ENCODE peak calls at places on chromosomes 6 and 20, in nine cellular contexts. W is left lung, I is neuronal stem cell, Z is spleen, F is GM23338, C is fibroblast of lung, L is small intestine, A is astrocyte, J is GM12865. Q is an unnamed sample.

GRCh38 chr20:33178726-33179125 is 10.8 kb downstream of the BPIFA2 start:
- DNase-seq in W (no peak), I (no peak), Z (no peak), F (peak; percentile 63), C (no peak), L (peak; percentile 5), A (no peak), J (no peak), Q (no peak)

GRCh38 chr6:29792123-29793035 is 35.2 kb upstream of the HLA-G start:
- DNase-seq in W (peak; percentile 93), I (peak; percentile 9), Z (peak; percentile 91), F (peak; percentile 70), C (no peak), L (peak; percentile 56), A (no peak), J (peak; percentile 50), Q (no peak)

GRCh38 chr6:121055572-121056163 is 278.6 kb downstream of the TBC1D32 start:
- DNase-seq in W (no peak), I (peak; percentile 53), Z (no peak), F (peak; percentile 78), C (peak; percentile 65), L (peak; percentile 67), A (peak; percentile 10), J (peak; percentile 35), Q (peak; percentile 23)

GRCh38 chr6:106113256-106113954 is 27.3 kb downstream of the PRDM1 start:
- DNase-seq in W (no peak), I (no peak), Z (no peak), F (no peak), C (no peak), L (no peak), A (no peak), J (no peak), Q (peak; percentile 75)

GRCh38 chr20:45088247-45088646 is 12.7 kb downstream of the KCNS1 start:
- DNase-seq in W (no peak), I (no peak), Z (no peak), F (peak; percentile 19), C (peak; percentile 72), L (no peak), A (peak; percentile 89), J (no peak), Q (no peak)

GRCh38 chr20:59948828-59949720 is 8.9 kb downstream of the FAM217B start:
- DNase-seq in W (no peak), I (no peak), Z (no peak), F (peak; percentile 71), C (peak; percentile 74), L (peak; percentile 51), A (no peak), J (peak; percentile 67), Q (peak; percentile 75)

GRCh38 chr6:27890351-27891299 is 21.6 kb downstream of the OR2B2 start:
- DNase-seq in W (peak; percentile 86), I (peak; percentile 86), Z (peak; percentile 94), F (peak; percentile 93), C (peak; percentile 98), L (peak; percentile 96), A (peak; percentile 95), J (peak; percentile 99), Q (peak; percentile 99)

GRCh38 chr6:50187212-50188055 is 137.7 kb upstream of the DEFB112 start:
- DNase-seq in W (peak; percentile 10), I (peak; percentile 48), Z (peak; percentile 24), F (no peak), C (no peak), L (no peak), A (no peak), J (no peak), Q (no peak)

DNA sequence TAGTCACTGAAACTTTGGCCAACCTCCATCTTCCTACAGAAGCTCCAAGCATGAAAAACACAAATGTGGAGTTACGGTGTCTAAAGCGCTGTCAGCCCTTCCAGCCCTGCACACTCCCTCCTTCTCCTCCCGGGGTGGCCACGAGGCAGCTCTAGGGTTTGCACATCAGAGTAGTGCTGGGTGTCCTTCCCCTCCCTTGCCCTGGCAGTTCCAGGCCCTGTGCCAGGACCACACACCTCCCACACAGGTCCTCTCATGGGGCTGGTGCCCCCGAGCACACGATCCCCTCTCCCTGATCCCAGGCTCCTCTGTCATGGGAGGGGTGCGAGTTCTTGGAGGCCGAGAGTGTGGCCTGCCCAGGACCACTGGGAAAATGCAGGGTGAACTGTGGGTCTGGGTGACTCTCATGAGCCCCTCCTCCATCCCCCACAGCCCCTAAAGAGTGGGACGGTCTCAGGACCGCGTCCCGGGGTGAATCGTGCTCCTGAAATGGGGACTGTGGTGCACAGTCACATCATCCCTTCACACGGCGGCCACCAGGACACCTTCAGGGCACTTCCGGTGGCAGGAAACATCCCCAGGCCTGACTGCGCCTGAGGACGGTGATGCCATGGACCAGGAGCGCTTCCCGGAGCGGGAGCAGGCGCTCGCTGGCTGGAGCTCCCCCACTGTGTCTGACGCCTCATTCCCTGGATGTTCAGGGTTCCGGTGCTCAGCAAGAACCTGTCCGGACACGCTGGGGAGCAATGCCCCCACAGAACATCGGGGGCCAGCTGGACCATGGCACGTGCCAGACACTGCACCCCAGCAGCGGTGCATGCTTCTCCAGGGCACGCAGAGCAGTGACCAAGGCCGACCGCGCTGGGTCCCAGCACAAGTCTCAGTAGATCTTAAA is 42.8 kb upstream of the SLCO4A1 start:
- DNase-seq in W (peak; percentile 72), I (no peak), Z (no peak), F (no peak), C (no peak), L (no peak), A (no peak), J (no peak), Q (no peak)
- H3K4me3 ChIP-seq in W (no peak overlapping the region), I (no peak overlapping the region), Z (no peak overlapping the region), F (no peak overlapping the region), C (no peak overlapping the region), L (no peak overlapping the region), A (no peak overlapping the region), J (no peak overlapping the region), Q (no peak overlapping the region)

DNA sequence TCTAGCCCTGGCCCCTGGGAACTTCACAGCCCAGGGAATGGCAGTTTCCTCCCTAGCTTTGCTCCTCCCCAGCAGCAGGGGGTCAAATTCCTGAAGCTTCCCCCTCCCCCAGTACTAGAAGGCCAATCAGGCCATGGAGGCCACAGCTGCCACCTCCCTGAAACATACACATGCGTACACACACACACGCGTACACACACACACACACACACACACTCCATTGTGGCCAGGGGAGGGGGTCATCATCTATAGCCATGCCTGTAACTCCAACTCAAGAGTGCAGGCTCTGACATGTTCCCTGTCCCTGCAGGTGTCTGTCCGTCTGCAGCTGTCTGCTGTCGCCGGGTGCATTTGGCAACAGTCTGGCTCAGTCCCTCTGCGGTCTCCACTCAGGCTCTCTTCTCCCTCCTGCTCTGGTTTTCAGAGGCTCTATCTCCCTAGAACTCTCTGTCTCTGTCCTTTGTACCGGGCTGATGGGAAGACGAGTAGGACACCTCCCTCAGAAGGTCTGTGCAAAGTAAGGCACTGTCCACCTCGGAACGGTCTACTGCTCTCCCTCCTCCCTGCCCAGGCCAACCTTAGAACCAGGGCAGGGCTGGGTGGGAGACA is 1.4 kb downstream of the LRFN2 start:
- DNase-seq in W (no peak), I (peak; percentile 49), Z (no peak), F (peak; percentile 93), C (no peak), L (no peak), A (no peak), J (no peak), Q (no peak)
- H3K4me3 ChIP-seq in W (no peak overlapping the region), I (no peak overlapping the region), Z (peak overlapping the region; percentile 49), F (peak overlapping the region; percentile 79), C (no peak overlapping the region), L (no peak overlapping the region), A (no peak overlapping the region), J (no peak overlapping the region), Q (no peak overlapping the region)

GRCh38 chr6:137342607-137343186 is 123.5 kb upstream of the IFNGR1 start:
- DNase-seq in W (no peak), I (no peak), Z (no peak), F (peak; percentile 19), C (peak; percentile 34), L (peak; percentile 21), A (no peak), J (no peak), Q (no peak)

GRCh38 chr6:137339929-137340559 is 120.9 kb upstream of the IFNGR1 start:
- DNase-seq in W (no peak), I (peak; percentile 57), Z (no peak), F (peak; percentile 6), C (no peak), L (no peak), A (peak; percentile 2), J (no peak), Q (no peak)

DNA sequence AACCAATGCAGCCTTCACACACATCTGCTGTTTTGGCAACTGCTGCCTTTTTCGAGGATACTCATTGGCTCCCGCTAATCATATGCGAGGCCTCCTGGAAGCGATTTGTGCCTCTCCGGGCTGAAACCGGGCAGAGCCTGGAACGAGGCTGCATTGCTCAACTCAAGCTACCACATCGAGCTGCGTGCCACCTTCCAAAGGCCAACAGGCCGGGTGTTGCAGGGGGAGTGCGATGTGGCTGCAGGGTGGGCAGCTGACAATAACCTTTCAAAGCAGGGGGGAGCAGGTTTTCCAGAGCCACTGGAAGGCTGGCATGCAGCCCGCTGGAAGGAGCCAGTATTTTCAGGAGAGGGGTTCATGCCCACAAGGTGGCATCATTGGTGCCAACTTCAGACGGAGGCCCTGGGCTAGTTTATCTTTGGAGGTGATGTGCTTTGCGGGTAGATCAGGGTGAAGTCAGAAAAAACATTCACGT is 122.6 kb upstream of the IFNGR1 start:
- DNase-seq in W (peak; percentile 69), I (no peak), Z (no peak), F (peak; percentile 50), C (peak; percentile 91), L (peak; percentile 65), A (no peak), J (peak; percentile 37), Q (no peak)
- H3K4me3 ChIP-seq in W (no peak overlapping the region), I (no peak overlapping the region), Z (no peak overlapping the region), F (no peak overlapping the region), C (no peak overlapping the region), L (no peak overlapping the region), A (no peak overlapping the region), J (no peak overlapping the region), Q (no peak overlapping the region)

GRCh38 chr6:170085475-170086401 is 205.1 kb downstream of the DLL1 start:
- DNase-seq in W (no peak), I (no peak), Z (peak; percentile 71), F (no peak), C (no peak), L (no peak), A (no peak), J (no peak), Q (no peak)

GRCh38 chr6:170088349-170088951 is 202.4 kb downstream of the DLL1 start:
- DNase-seq in W (peak; percentile 78), I (no peak), Z (peak; percentile 88), F (no peak), C (no peak), L (peak; percentile 48), A (no peak), J (peak; percentile 62), Q (no peak)

GRCh38 chr6:170089937-170090335 is 200.9 kb downstream of the DLL1 start:
- DNase-seq in W (no peak), I (no peak), Z (peak; percentile 75), F (no peak), C (no peak), L (no peak), A (no peak), J (peak; percentile 8), Q (no peak)

GRCh38 chr6:170086639-170087420 is 204.0 kb downstream of the DLL1 start:
- DNase-seq in W (peak; percentile 67), I (no peak), Z (peak; percentile 70), F (no peak), C (no peak), L (no peak), A (no peak), J (no peak), Q (no peak)

DNA sequence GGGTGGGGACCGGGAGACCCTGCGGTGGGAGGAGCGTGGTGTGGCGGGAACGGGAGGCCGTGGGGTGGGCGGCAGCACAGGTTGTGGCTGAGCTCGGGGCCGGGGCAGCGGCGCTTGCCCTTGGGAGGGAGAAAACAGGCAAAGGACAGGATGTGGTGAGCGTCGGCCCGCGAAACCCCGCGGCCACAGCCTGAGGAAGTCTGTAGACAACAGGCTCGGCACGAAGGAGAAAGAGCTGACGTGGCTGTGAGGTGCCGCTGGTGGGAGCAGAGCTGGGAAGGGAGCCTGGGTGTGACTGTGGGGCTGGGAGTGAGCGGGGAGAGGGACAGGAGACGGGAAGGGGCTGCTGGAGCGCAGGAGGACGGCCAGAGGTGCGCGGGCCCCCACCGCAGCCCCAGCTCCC is 202.9 kb downstream of the DLL1 start:
- DNase-seq in W (peak; percentile 83), I (no peak), Z (peak; percentile 93), F (no peak), C (no peak), L (peak; percentile 40), A (no peak), J (peak; percentile 85), Q (peak; percentile 34)
- H3K4me3 ChIP-seq in W (peak overlapping the region; percentile 20), I (no peak overlapping the region), Z (peak overlapping the region; percentile 30), F (no peak overlapping the region), C (no peak overlapping the region), L (no peak overlapping the region), A (no peak overlapping the region), J (peak overlapping the region; percentile 54), Q (peak overlapping the region; percentile 51)

Q was measured in Jurkat, Clone E6-1.